ENCODE peak calls at places on chromosomes 2 and 18, in seven cellular contexts. G, S, I, E, W, J and A are unnamed samples.

GRCh38 chr2:206086683-206087350 is 843 bp upstream of the INO80D start:
- DNase-seq in G (peak; percentile 35), S (no peak), I (no peak), E (no peak), W (no peak), J (no peak), A (no peak)

GRCh38 chr18:37565138-37565984 is at the start of gene CELF4:
- DNase-seq in G (peak; percentile 41), S (no peak), I (peak; percentile 28), E (peak; percentile 40), W (no peak), J (no peak), A (no peak)

GRCh38 chr18:41323044-41323443 is 632.0 kb upstream of the PIK3C3 start:
- DNase-seq in G (no peak), S (no peak), I (no peak), E (no peak), W (no peak), J (no peak), A (no peak)

GRCh38 chr18:10381951-10382350 is 72.5 kb upstream of the APCDD1 start:
- DNase-seq in G (peak; percentile 62), S (no peak), I (no peak), E (no peak), W (no peak), J (no peak), A (no peak)

GRCh38 chr2:120759543-120760331 is 24.1 kb downstream of the GLI2 start:
- DNase-seq in G (no peak), S (no peak), I (peak; percentile 51), E (peak; percentile 20), W (no peak), J (no peak), A (no peak)

GRCh38 chr18:45102863-45103262 is 422.2 kb downstream of the SETBP1 start:
- DNase-seq in G (no peak), S (no peak), I (peak; percentile 9), E (no peak), W (no peak), J (no peak), A (no peak)

GRCh38 chr2:200679157-200679934 is 93.5 kb downstream of the AOX1 start:
- DNase-seq in G (no peak), S (no peak), I (no peak), E (no peak), W (no peak), J (no peak), A (no peak)

GRCh38 chr2:215693269-215693998 is 257.6 kb upstream of the FN1 start:
- DNase-seq in G (peak; percentile 86), S (no peak), I (no peak), E (no peak), W (no peak), J (no peak), A (no peak)

GRCh38 chr2:191696001-191696400 is 18.1 kb downstream of the NABP1 start:
- DNase-seq in G (peak; percentile 97), S (no peak), I (no peak), E (no peak), W (no peak), J (no peak), A (no peak)